ENCODE peak calls at places on chromosomes 4 and X, in five cellular contexts. G, N, X, S and J are unnamed samples.

GRCh38 chr4:41880022-41880837 is 55.0 kb upstream of the TMEM33 start:
- DNase-seq in G (no peak), N (no peak), X (no peak), S (no peak), J (no peak)

GRCh38 chr4:13178621-13179020 is 305.5 kb downstream of the RAB28 start:
- DNase-seq in G (no peak), N (no peak), X (no peak), S (no peak), J (no peak)

GRCh38 chr4:6272863-6273660 is 3.4 kb downstream of the WFS1 start:
- DNase-seq in G (peak), N (no peak), X (peak), S (peak), J (peak)

GRCh38 chr4:153541426-153542096 is 75.4 kb downstream of the TMEM131L start:
- DNase-seq in G (peak), N (no peak), X (peak), S (peak), J (peak)

GRCh38 chr4:53313510-53313909 is 52.4 kb downstream of the SCFD2 start:
- DNase-seq in G (peak), N (peak), X (peak), S (peak), J (no peak)

GRCh38 chrX:155027509-155028066 is 944 bp downstream of the FUNDC2 start:
- DNase-seq in G (peak), N (peak), X (peak), S (peak), J (no peak)

GRCh38 chr4:36757623-36758311 is 476.4 kb downstream of the DTHD1 start:
- DNase-seq in G (no peak), N (no peak), X (no peak), S (no peak), J (no peak)

GRCh38 chrX:39726810-39727209 is 370.9 kb downstream of the BCOR start:
- DNase-seq in G (peak), N (no peak), X (peak), S (peak), J (no peak)

GRCh38 chr4:54378461-54378860 is 149.4 kb downstream of the PDGFRA start:
- DNase-seq in G (peak), N (no peak), X (no peak), S (no peak), J (no peak)

GRCh38 chrX:2609431-2610238 is 81.5 kb upstream of the CD99 start:
- DNase-seq in G (peak), N (no peak), X (peak), S (no peak), J (no peak)

GRCh38 chr4:184807797-184808718 is 17.7 kb downstream of the ACSL1 start:
- DNase-seq in G (peak), N (peak), X (peak), S (peak), J (no peak)

GRCh38 chrX:141903400-141904155 is at the start of gene MAGEC1:
- DNase-seq in G (no peak), N (peak), X (no peak), S (no peak), J (no peak)

GRCh38 chr4:120921456-120922389 is 803 bp downstream of the PRDM5 start:
- DNase-seq in G (peak), N (peak), X (peak), S (peak), J (no peak)

GRCh38 chr4:120923201-120923522 is 636 bp upstream of the PRDM5 start:
- DNase-seq in G (no peak), N (no peak), X (no peak), S (no peak), J (no peak)

GRCh38 chr4:120920666-120921065 is 1.9 kb downstream of the PRDM5 start:
- DNase-seq in G (no peak), N (no peak), X (peak), S (no peak), J (no peak)

GRCh38 chr4:120924931-120925330 is 2.4 kb upstream of the PRDM5 start:
- DNase-seq in G (no peak), N (no peak), X (no peak), S (no peak), J (no peak)

GRCh38 chr4:120922390-120923200 is at the start of gene PRDM5:
- DNase-seq in G (peak), N (peak), X (peak), S (peak), J (no peak)
- H3K4me3 ChIP-seq in G (peak), N (peak), X (peak), S (peak), J (peak)

GRCh38 chr4:152356428-152357034 is 179.4 kb downstream of the FBXW7 start:
- DNase-seq in G (no peak), N (no peak), X (peak), S (peak), J (peak)
- TF ChIP-seq CTCF in G (no peak), N (no peak), X (no peak), S (no peak), J (no peak)

GRCh38 chr4:3512279-3512678 is 19.9 kb downstream of the LRPAP1 start:
- DNase-seq in G (no peak), N (no peak), X (no peak), S (no peak), J (no peak)
- H3K4me3 ChIP-seq in G (no peak), N (no peak), X (no peak), S (no peak), J (no peak)

DNA sequence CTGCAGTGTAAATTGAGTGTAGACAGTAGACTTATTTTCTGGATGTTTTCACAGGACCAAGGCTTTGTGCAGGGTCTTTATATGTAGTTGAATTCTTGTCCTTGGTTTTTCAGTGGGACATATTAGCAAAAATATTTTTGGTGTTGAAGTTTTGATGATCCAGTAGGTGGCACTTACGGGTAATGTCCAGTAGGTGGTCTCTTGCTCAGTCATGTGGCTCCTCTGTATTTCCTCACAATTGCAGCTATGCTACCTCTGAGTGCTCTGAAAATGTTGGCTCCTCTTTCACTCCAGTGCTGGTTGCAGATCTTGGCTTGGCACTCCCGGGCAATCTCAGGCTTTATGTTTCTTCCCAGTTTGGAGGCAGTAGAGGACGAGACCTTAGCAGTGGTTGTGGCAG is 419.8 kb upstream of the AMOT start:
- DNase-seq in G (no peak), N (no peak), X (no peak), S (peak), J (no peak)
- TF ChIP-seq CTCF in G (peak), N (peak), X (no peak), S (peak), J (no peak)

GRCh38 chr4:101762025-101762424 is 28.5 kb upstream of the BANK1 start:
- DNase-seq in G (no peak), N (no peak), X (no peak), S (peak), J (no peak)
- H3K4me3 ChIP-seq in G (no peak), N (no peak), X (no peak), S (no peak), J (no peak)

GRCh38 chr4:95093460-95093859 is 335.7 kb downstream of the BMPR1B start:
- DNase-seq in G (no peak), N (no peak), X (no peak), S (no peak), J (no peak)

GRCh38 chr4:95091272-95091671 is 333.5 kb downstream of the BMPR1B start:
- DNase-seq in G (peak), N (no peak), X (peak), S (peak), J (no peak)

GRCh38 chr4:95092762-95093161 is 335.0 kb downstream of the BMPR1B start:
- DNase-seq in G (peak), N (no peak), X (no peak), S (no peak), J (no peak)

GRCh38 chr4:95093936-95094929 is 336.5 kb downstream of the BMPR1B start:
- DNase-seq in G (no peak), N (no peak), X (no peak), S (no peak), J (no peak)

GRCh38 chr4:95095352-95095974 is 337.7 kb downstream of the BMPR1B start:
- DNase-seq in G (peak), N (peak), X (peak), S (peak), J (no peak)
- TF ChIP-seq CTCF in G (peak), N (peak), X (peak), S (peak), J (peak)